ENCODE peak calls at places on chromosomes 1 and 21, in nine cellular contexts. O, W, S, A, F, K, Q, N and B are unnamed samples.

GRCh38 chr1:204130989-204131892 is 20.6 kb downstream of the ETNK2 start:
- DNase-seq in O (no peak), W (peak), S (peak), A (no peak), F (no peak), K (no peak), Q (no peak), N (no peak), B (peak)

GRCh38 chr1:27491748-27492700 is 2.1 kb upstream of the WASF2 start:
- DNase-seq in O (no peak), W (no peak), S (peak), A (peak), F (no peak), K (no peak), Q (peak), N (peak), B (no peak)

GRCh38 chr1:44401256-44402228 is 3.5 kb upstream of the RNF220 start:
- DNase-seq in O (no peak), W (no peak), S (no peak), A (no peak), F (no peak), K (no peak), Q (no peak), N (no peak), B (no peak)

GRCh38 chr1:19164274-19165015 is 45.6 kb downstream of the UBR4 start:
- DNase-seq in O (no peak), W (no peak), S (no peak), A (no peak), F (no peak), K (no peak), Q (no peak), N (no peak), B (no peak)

GRCh38 chr1:92031281-92032110 is 1.7 kb downstream of the EPHX4 start:
- DNase-seq in O (no peak), W (no peak), S (no peak), A (no peak), F (no peak), K (no peak), Q (no peak), N (no peak), B (no peak)

GRCh38 chr1:232786845-232787455 is 18.3 kb upstream of the MAP10 start:
- DNase-seq in O (no peak), W (no peak), S (no peak), A (no peak), F (no peak), K (no peak), Q (no peak), N (no peak), B (no peak)

GRCh38 chr1:48677306-48678287 is 99.1 kb downstream of the BEND5 start:
- DNase-seq in O (peak), W (peak), S (peak), A (peak), F (peak), K (peak), Q (peak), N (no peak), B (peak)

GRCh38 chr1:20102875-20103274 is 16.5 kb downstream of the PLA2G2D start:
- DNase-seq in O (no peak), W (no peak), S (no peak), A (no peak), F (no peak), K (no peak), Q (no peak), N (no peak), B (no peak)

GRCh38 chr1:30196872-30197615 is 526.3 kb downstream of the MATN1 start:
- DNase-seq in O (no peak), W (no peak), S (no peak), A (no peak), F (no peak), K (no peak), Q (no peak), N (no peak), B (no peak)

GRCh38 chr1:25473653-25474225 is 43.0 kb downstream of the MACO1 start:
- DNase-seq in O (no peak), W (no peak), S (no peak), A (no peak), F (no peak), K (no peak), Q (no peak), N (no peak), B (no peak)

GRCh38 chr1:200929530-200930278 is 35.0 kb downstream of the INAVA start:
- DNase-seq in O (no peak), W (no peak), S (no peak), A (no peak), F (no peak), K (no peak), Q (peak), N (no peak), B (no peak)

GRCh38 chr1:82920418-82921248 is 1078.3 kb downstream of the TTLL7 start:
- DNase-seq in O (no peak), W (no peak), S (no peak), A (no peak), F (no peak), K (no peak), Q (no peak), N (no peak), B (no peak)

GRCh38 chr21:25176637-25177412 is 430.5 kb downstream of the MRPL39 start:
- DNase-seq in O (no peak), W (no peak), S (no peak), A (no peak), F (no peak), K (no peak), Q (no peak), N (no peak), B (no peak)

GRCh38 chr1:51724797-51725196 is 107.9 kb downstream of the OSBPL9 start:
- DNase-seq in O (no peak), W (no peak), S (no peak), A (no peak), F (no peak), K (no peak), Q (no peak), N (no peak), B (no peak)

GRCh38 chr21:38984568-38984967 is 178.8 kb downstream of the ETS2 start:
- DNase-seq in O (no peak), W (no peak), S (no peak), A (no peak), F (no peak), K (no peak), Q (no peak), N (no peak), B (no peak)

GRCh38 chr21:40707271-40707670 is 139.7 kb downstream of the DSCAM start:
- DNase-seq in O (no peak), W (no peak), S (no peak), A (no peak), F (no peak), K (no peak), Q (no peak), N (no peak), B (no peak)

GRCh38 chr1:17816511-17816910 is 61.4 kb downstream of the ACTL8 start:
- DNase-seq in O (no peak), W (no peak), S (no peak), A (no peak), F (no peak), K (no peak), Q (no peak), N (no peak), B (no peak)

GRCh38 chr21:42631142-42631541 is 22.3 kb upstream of the PDE9A start:
- DNase-seq in O (no peak), W (no peak), S (no peak), A (no peak), F (no peak), K (no peak), Q (peak), N (no peak), B (no peak)

GRCh38 chr1:25700124-25700523 is 83.5 kb downstream of the MAN1C1 start:
- DNase-seq in O (no peak), W (no peak), S (peak), A (no peak), F (peak), K (no peak), Q (peak), N (peak), B (no peak)

GRCh38 chr1:46532498-46533178 is 18.8 kb downstream of the KNCN start:
- DNase-seq in O (no peak), W (peak), S (peak), A (peak), F (peak), K (peak), Q (peak), N (no peak), B (peak)

GRCh38 chr1:9326596-9326995 is 33.9 kb downstream of the SPSB1 start:
- DNase-seq in O (no peak), W (no peak), S (peak), A (no peak), F (no peak), K (no peak), Q (no peak), N (no peak), B (no peak)

GRCh38 chr1:80961464-80962190 is 839.1 kb upstream of the ADGRL2 start:
- DNase-seq in O (no peak), W (no peak), S (no peak), A (no peak), F (no peak), K (no peak), Q (no peak), N (no peak), B (no peak)

GRCh38 chr1:32623775-32624174 is 26.6 kb downstream of the ZBTB8OS start:
- DNase-seq in O (no peak), W (no peak), S (no peak), A (no peak), F (no peak), K (no peak), Q (no peak), N (no peak), B (no peak)

GRCh38 chr1:17909634-17910033 is 154.5 kb downstream of the ACTL8 start:
- DNase-seq in O (peak), W (peak), S (no peak), A (no peak), F (no peak), K (no peak), Q (no peak), N (no peak), B (no peak)

GRCh38 chr1:172450524-172450885 is 6.6 kb upstream of the PIGC start:
- DNase-seq in O (no peak), W (peak), S (peak), A (no peak), F (no peak), K (no peak), Q (no peak), N (no peak), B (peak)

GRCh38 chr1:239386453-239387303 is at the start of gene CHRM3:
- DNase-seq in O (peak), W (no peak), S (peak), A (peak), F (no peak), K (peak), Q (peak), N (no peak), B (peak)

GRCh38 chr1:28501925-28502324 is 3.9 kb upstream of the RCC1 start:
- DNase-seq in O (no peak), W (no peak), S (no peak), A (no peak), F (no peak), K (no peak), Q (no peak), N (no peak), B (no peak)

GRCh38 chr1:206600527-206600926 is 11.7 kb downstream of the EIF2D start:
- DNase-seq in O (no peak), W (no peak), S (no peak), A (no peak), F (no peak), K (no peak), Q (no peak), N (no peak), B (no peak)

GRCh38 chr1:225885336-225885735 is 3.2 kb upstream of the TMEM63A start:
- DNase-seq in O (no peak), W (no peak), S (no peak), A (no peak), F (no peak), K (no peak), Q (no peak), N (no peak), B (no peak)

GRCh38 chr1:211653329-211653728 is 22.1 kb downstream of the NEK2 start:
- DNase-seq in O (no peak), W (no peak), S (no peak), A (peak), F (no peak), K (no peak), Q (no peak), N (no peak), B (no peak)

GRCh38 chr1:33298623-33299277 is 22.1 kb downstream of the A3GALT2 start:
- DNase-seq in O (peak), W (peak), S (peak), A (peak), F (peak), K (peak), Q (peak), N (peak), B (peak)

GRCh38 chr1:181135815-181136737 is 47.6 kb downstream of the IER5 start:
- DNase-seq in O (no peak), W (no peak), S (no peak), A (peak), F (no peak), K (no peak), Q (no peak), N (no peak), B (no peak)

GRCh38 chr1:206102292-206102936 is 14.8 kb downstream of the AVPR1B start:
- DNase-seq in O (no peak), W (no peak), S (no peak), A (no peak), F (no peak), K (no peak), Q (no peak), N (no peak), B (no peak)

GRCh38 chr1:68780919-68781318 is 284.0 kb upstream of the DEPDC1 start:
- DNase-seq in O (no peak), W (no peak), S (no peak), A (no peak), F (no peak), K (no peak), Q (no peak), N (no peak), B (no peak)

GRCh38 chr21:44761011-44761729 is 40.5 kb downstream of the UBE2G2 start:
- DNase-seq in O (no peak), W (peak), S (no peak), A (no peak), F (no peak), K (no peak), Q (no peak), N (no peak), B (no peak)
- TF ChIP-seq EP300 in O (no peak), W (no peak), S (no peak), A (no peak), F (no peak), K (no peak), Q (no peak), N (no peak), B (no peak)

GRCh38 chr1:184483101-184483813 is 96.4 kb downstream of the C1orf21 start:
- DNase-seq in O (no peak), W (no peak), S (no peak), A (no peak), F (peak), K (peak), Q (peak), N (no peak), B (no peak)
- TF ChIP-seq CTCF in O (no peak), W (no peak), S (no peak), A (no peak), F (no peak), K (no peak), Q (no peak), N (no peak), B (peak)

GRCh38 chr1:156464825-156465452 is 35.6 kb downstream of the MEF2D start:
- DNase-seq in O (no peak), W (no peak), S (no peak), A (no peak), F (no peak), K (no peak), Q (no peak), N (no peak), B (no peak)
- H3K27ac ChIP-seq in O (no peak), W (no peak), S (no peak), A (peak), F (peak), K (peak), Q (peak), N (peak), B (peak)

GRCh38 chr1:2298685-2299673 is 70.9 kb downstream of the SKI start:
- DNase-seq in O (no peak), W (no peak), S (no peak), A (no peak), F (no peak), K (no peak), Q (no peak), N (no peak), B (peak)

GRCh38 chr1:2300851-2301606 is 72.9 kb downstream of the SKI start:
- DNase-seq in O (no peak), W (no peak), S (no peak), A (no peak), F (peak), K (peak), Q (peak), N (no peak), B (peak)

GRCh38 chr1:2302292-2302925 is 74.3 kb downstream of the SKI start:
- DNase-seq in O (no peak), W (no peak), S (no peak), A (no peak), F (no peak), K (no peak), Q (no peak), N (no peak), B (no peak)

GRCh38 chr1:2301607-2302291 is 73.6 kb downstream of the SKI start:
- DNase-seq in O (no peak), W (no peak), S (no peak), A (no peak), F (no peak), K (no peak), Q (no peak), N (no peak), B (no peak)

DNA sequence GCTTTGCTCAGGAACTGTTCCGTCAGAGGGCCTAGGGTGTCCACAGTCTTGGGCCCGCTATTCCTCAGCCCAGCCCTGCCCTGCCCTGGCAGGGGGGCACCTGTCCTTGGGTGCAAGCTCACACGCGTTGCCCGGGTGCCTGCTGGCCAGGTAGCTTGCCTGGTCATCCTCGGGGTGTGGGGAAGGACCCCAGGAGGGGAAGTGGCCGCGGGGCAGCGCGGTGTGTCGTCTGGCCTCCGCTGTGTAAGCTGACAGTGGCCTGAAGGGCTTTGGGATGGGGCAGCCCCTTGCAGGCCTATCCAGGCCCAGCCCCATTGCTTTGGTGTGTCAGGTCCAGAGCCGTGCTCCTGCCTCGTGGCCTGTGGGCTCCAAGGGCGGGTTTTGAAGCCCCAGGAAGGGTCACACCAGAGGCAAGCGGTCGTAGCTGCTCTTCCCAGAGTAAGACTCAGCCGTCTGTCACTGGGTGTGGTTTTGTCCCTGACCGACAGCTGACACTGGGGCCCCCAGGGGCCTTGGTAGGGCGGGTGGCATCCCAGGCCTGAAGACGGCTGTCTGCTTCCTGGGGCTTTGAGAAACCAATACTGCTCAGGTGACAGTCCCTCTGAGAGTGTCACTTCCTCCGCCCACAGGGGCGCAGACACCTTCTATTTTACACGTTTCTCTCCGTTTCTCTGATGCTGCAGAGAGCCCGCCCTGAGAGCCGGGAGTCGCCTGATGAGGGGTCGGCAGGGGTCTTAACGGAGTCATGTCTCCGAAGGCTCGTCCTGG is 72.1 kb downstream of the SKI start:
- DNase-seq in O (no peak), W (no peak), S (no peak), A (no peak), F (no peak), K (peak), Q (no peak), N (no peak), B (peak)
- TF ChIP-seq EP300 in O (no peak), W (no peak), S (no peak), A (no peak), F (no peak), K (no peak), Q (no peak), N (no peak), B (no peak)

GRCh38 chr21:17389311-17389710 is 123.5 kb upstream of the CXADR start:
- DNase-seq in O (no peak), W (no peak), S (no peak), A (no peak), F (no peak), K (no peak), Q (no peak), N (no peak), B (no peak)

GRCh38 chr21:17386498-17386897 is 126.3 kb upstream of the CXADR start:
- DNase-seq in O (no peak), W (no peak), S (no peak), A (no peak), F (no peak), K (no peak), Q (no peak), N (no peak), B (no peak)

GRCh38 chr21:17390575-17390974 is 122.3 kb upstream of the CXADR start:
- DNase-seq in O (no peak), W (no peak), S (no peak), A (no peak), F (no peak), K (no peak), Q (no peak), N (no peak), B (no peak)

GRCh38 chr21:17388226-17388625 is 124.6 kb upstream of the CXADR start:
- DNase-seq in O (no peak), W (no peak), S (no peak), A (no peak), F (no peak), K (no peak), Q (no peak), N (no peak), B (no peak)

DNA sequence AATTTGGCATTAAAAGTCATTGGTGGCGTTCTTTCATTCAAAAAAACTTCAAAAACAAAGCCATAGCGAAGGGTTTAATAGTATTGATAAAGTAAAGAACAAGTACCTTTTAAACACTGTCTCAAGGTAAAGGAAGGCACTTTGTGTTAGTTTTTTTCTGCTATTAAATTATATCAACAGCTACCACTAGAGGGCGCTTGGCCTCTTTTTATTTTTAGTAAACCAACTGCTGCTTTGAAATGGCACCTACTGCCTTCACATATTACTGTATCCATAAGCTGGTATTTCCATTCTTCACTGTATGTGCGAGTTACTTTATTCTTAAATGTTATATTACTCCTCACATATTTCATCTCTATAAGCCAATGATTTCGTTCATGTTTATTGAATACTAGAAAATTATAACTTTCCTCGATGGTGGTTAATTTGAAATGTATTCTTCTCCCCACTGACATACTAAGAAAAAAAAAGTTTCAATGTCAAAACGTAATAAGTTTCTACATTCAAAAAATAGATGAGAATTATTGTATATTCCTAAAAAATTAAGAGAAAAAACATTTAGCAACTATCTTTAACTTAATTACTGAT is 125.7 kb upstream of the CXADR start:
- DNase-seq in O (no peak), W (peak), S (no peak), A (peak), F (no peak), K (peak), Q (no peak), N (no peak), B (no peak)
- TF ChIP-seq CTCF in O (no peak), W (peak), S (peak), A (peak), F (peak), K (no peak), Q (peak), N (peak), B (peak)

GRCh38 chr1:173473599-173474011 is 3.5 kb upstream of the PRDX6 start:
- DNase-seq in O (no peak), W (no peak), S (no peak), A (no peak), F (no peak), K (no peak), Q (no peak), N (no peak), B (no peak)
- H3K27ac ChIP-seq in O (no peak), W (no peak), S (peak), A (no peak), F (peak), K (peak), Q (peak), N (no peak), B (peak)

GRCh38 chr1:202124107-202124506 is 1.4 kb downstream of the GPR37L1 start:
- DNase-seq in O (no peak), W (no peak), S (no peak), A (no peak), F (no peak), K (no peak), Q (no peak), N (no peak), B (no peak)
- TF ChIP-seq EP300 in O (no peak), W (no peak), S (no peak), A (no peak), F (no peak), K (no peak), Q (no peak), N (no peak), B (no peak)